ENCODE peak calls at places on chromosomes 16 and 17, in four cellular contexts. A is left lung; S is CD8-positive, alpha-beta memory T cell; D is CD4-positive, alpha-beta T cell. Y is an unnamed sample.

GRCh38 chr17:49442051-49442450 is 27.4 kb upstream of the PHB1 start:
- DNase-seq in A (no peak), S (no peak), D (no peak), Y (no peak)

GRCh38 chr17:37124825-37125181 is 176.0 kb downstream of the AATF start:
- DNase-seq in S (no peak), A (no peak), D (no peak), Y (no peak)

GRCh38 chr17:50259484-50260324 is 14.6 kb upstream of the TMEM92 start:
- DNase-seq in S (no peak), A (no peak), D (no peak), Y (no peak)

GRCh38 chr17:77840156-77840555 is 118.3 kb upstream of the TNRC6C start:
- DNase-seq in A (peak; percentile 37), S (no peak), D (no peak), Y (no peak)

GRCh38 chr17:16909887-16910286 is 62.0 kb downstream of the TNFRSF13B start:
- DNase-seq in S (no peak), A (no peak), D (no peak), Y (no peak)

GRCh38 chr17:83155128-83156081 is 76.0 kb downstream of the METRNL start:
- DNase-seq in D (no peak), A (peak; percentile 72), S (no peak), Y (no peak)

GRCh38 chr16:21167360-21167759 is 8.9 kb downstream of the LDAF1 start:
- DNase-seq in A (no peak), S (no peak), D (no peak), Y (no peak)

GRCh38 chr17:63998721-63999679 is 849 bp downstream of the PRR29 start:
- DNase-seq in S (peak; percentile 23), D (no peak), A (no peak), Y (peak; percentile 48)

GRCh38 chr17:72416054-72416691 is 295.4 kb downstream of the SOX9 start:
- DNase-seq in S (no peak), A (no peak), D (no peak), Y (no peak)

GRCh38 chr16:21028728-21029127 is 121.9 kb downstream of the DNAH3 start:
- DNase-seq in D (no peak), S (no peak), A (no peak), Y (no peak)

GRCh38 chr17:48719642-48720262 is 2.6 kb downstream of the PRAC1 start:
- DNase-seq in S (no peak), D (no peak), A (no peak), Y (no peak)

GRCh38 chr16:13337482-13337881 is 436.1 kb downstream of the SHISA9 start:
- DNase-seq in A (no peak), S (no peak), D (no peak), Y (no peak)

GRCh38 chr17:35496470-35497290 is 40.8 kb downstream of the SLFN12L start:
- DNase-seq in S (no peak), D (no peak), A (no peak), Y (no peak)

GRCh38 chr17:35498429-35499178 is 38.9 kb downstream of the SLFN12L start:
- DNase-seq in D (no peak), A (no peak), S (no peak), Y (no peak)

GRCh38 chr17:35499548-35499947 is 37.9 kb downstream of the SLFN12L start:
- DNase-seq in D (no peak), A (no peak), S (no peak), Y (no peak)
- H3K9me3 ChIP-seq in D (no peaks in the 10 kb centered on the region), A (no peaks in the 10 kb centered on the region), S (no peaks in the 10 kb centered on the region), Y (no peaks in the 10 kb centered on the region)

GRCh38 chr16:57392694-57393093 is 11.9 kb upstream of the CCL17 start:
- DNase-seq in A (no peak), S (no peak), D (no peak), Y (no peak)

GRCh38 chr16:57391708-57392107 is 12.9 kb upstream of the CCL17 start:
- DNase-seq in S (no peak), D (no peak), A (no peak), Y (no peak)

GRCh38 chr16:57389087-57389468 is 15.5 kb upstream of the CCL17 start:
- DNase-seq in S (no peak), A (no peak), D (no peak), Y (no peak)

GRCh38 chr16:57391308-57391699 is 13.3 kb upstream of the CCL17 start:
- DNase-seq in D (no peak), A (no peak), S (no peak), Y (no peak)

GRCh38 chr16:57390635-57391307 is 13.8 kb upstream of the CCL17 start:
- DNase-seq in S (no peak), A (no peak), D (no peak), Y (no peak)
- H3K9me3 ChIP-seq in S (no peaks in the 10 kb centered on the region), A (peaks cover 4% of the 10 kb centered on the region), D (no peaks in the 10 kb centered on the region), Y (no peaks in the 10 kb centered on the region)

DNA sequence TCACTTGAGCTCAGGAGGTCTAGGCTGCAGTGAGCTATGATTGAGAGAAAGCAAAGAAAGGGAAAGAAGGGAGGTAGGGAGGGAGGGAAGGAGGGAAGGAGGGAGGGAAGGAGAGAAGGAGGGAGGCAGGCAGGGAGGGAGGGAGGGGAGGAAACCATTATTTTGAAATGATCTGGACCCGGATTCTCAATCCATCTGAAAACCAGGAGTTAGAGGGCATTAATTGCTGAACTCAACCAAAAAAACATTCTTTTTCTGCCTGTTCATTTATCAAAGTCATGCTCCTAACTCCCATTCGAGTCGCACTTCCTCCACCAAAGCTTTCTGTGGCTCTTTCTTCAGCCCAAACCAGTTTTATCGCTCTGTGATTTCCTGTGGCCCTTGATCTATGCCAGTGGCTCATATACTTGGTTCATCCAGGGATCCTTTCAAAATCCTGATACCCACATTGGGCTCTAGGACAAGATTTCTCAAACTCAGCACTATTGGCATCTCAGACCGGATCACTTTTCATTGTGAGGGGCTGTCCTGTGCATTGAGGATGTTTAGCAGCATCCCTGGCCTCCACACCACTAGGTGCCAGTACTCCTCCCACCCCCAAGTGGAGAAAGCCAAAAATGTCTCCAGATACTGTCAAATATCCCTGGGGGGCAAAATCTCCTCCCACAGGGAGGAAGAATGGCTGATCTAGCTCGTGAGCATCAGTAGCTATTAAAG is 38.2 kb downstream of the CMTM4 start:
- DNase-seq in D (no peak), A (no peak), S (no peak), Y (no peak)
- H3K9me3 ChIP-seq in D (no peaks in the 10 kb centered on the region), A (no peaks in the 10 kb centered on the region), S (no peaks in the 10 kb centered on the region), Y (no peaks in the 10 kb centered on the region)

DNA sequence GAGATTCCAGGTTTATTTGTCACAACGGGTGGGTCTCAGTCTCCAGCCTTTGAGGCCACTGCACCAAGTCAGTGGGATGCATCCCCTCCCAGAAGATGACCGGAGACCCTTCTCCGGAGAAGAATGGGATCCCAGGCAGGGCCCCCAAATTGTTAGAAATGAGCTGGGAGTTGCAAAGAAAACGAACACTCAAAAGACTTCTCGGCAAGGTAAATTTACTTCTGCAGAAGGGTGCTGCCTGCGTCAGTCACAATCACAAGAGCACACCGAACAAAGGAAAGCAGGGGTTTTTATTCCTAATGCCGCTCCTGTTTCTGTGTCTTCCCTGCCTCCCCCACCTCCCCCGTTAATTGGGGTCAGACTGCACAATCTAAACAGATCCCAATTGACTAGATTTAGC is 61.4 kb downstream of the ATF7IP2 start:
- DNase-seq in A (no peak), S (no peak), D (no peak), Y (no peak)
- H3K9me3 ChIP-seq in A (peaks cover 88% of the 10 kb centered on the region), S (peaks cover 15% of the 10 kb centered on the region), D (peaks cover 47% of the 10 kb centered on the region), Y (peaks cover 34% of the 10 kb centered on the region)

DNA sequence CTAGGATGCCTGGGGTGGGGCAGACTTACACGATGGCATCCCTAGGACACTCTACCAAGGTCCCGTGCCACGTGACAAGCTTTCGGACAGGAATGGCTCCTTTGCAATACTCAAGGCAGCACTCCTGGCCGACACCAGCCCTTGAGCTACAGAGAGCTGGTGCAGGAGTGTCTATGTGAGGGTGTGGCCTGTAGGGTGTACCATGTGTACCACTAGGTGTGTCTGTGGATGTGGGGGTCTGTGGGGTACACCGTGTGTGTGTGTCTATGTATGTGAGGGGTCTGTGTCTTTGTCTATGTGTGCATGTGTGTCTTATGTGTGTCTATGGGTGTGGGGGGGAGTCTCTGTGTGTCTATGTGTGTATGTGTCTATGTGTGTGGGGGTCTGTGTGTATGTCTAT is 1.9 kb upstream of the TLE7 start:
- DNase-seq in D (no peak), A (no peak), S (no peak), Y (no peak)
- H3K9me3 ChIP-seq in D (peaks cover 41% of the 10 kb centered on the region), A (peaks cover 62% of the 10 kb centered on the region), S (peaks cover 18% of the 10 kb centered on the region), Y (peaks cover 16% of the 10 kb centered on the region)

DNA sequence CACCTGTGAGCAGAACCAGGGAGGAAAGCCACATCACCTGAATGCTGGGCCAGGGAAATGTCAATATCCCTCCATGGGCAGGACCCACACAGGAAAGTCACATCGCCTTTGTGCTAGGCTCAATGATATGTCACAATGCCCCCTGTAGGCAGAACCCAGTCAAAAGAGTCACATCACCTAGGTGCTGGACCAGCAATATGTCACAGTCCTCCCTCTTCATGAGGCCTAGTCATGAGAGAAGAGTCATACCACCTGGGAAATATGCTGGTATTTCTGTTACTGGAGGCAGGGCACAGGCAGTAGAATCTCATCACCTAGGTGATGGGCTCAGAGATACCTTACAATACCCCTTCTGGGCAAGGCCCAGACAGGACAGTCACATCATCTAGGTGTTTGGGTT is 1843.4 kb downstream of the TP53TG3F start:
- DNase-seq in D (no peak), S (no peak), A (no peak), Y (no peak)
- H3K9me3 ChIP-seq in D (peaks cover 6% of the 10 kb centered on the region), S (no peaks in the 10 kb centered on the region), A (peaks cover 18% of the 10 kb centered on the region), Y (peaks cover 5% of the 10 kb centered on the region)

GRCh38 chr17:22409160-22409751 is 716.9 kb downstream of the KCNJ18 start:
- DNase-seq in D (no peak), A (peak; percentile 61), S (no peak), Y (no peak)
- H3K9me3 ChIP-seq in D (no peaks in the 10 kb centered on the region), A (peaks cover 45% of the 10 kb centered on the region), S (no peaks in the 10 kb centered on the region), Y (no peaks in the 10 kb centered on the region)

Y was measured in T-helper 17 cell.